ENCODE peak calls at places on chromosomes 3 and 15, in five cellular contexts. One of them, this sample, is unnamed.

GRCh38 chr3:160792445-160793039 is 36.5 kb downstream of the PPM1L start:
- DNase-seq in SK-N-SH: no peak
- DNase-seq in A549: no peak
- DNase-seq in WTC11: no peak
- DNase-seq in IMR-90: no peak
- DNase-seq in this sample: no peak

GRCh38 chr3:169846458-169847193 is 23.1 kb downstream of the LRRC31 start:
- DNase-seq in A549: no peak
- DNase-seq in IMR-90: peak; percentile 90
- DNase-seq in SK-N-SH: no peak
- DNase-seq in WTC11: no peak
- DNase-seq in this sample: no peak

GRCh38 chr15:99282129-99282528 is 30.8 kb downstream of the LRRC28 start:
- DNase-seq in A549: no peak
- DNase-seq in IMR-90: no peak
- DNase-seq in SK-N-SH: no peak
- DNase-seq in WTC11: no peak
- DNase-seq in this sample: no peak

GRCh38 chr3:38606561-38606960 is 42.9 kb downstream of the SCN5A start:
- DNase-seq in A549: no peak
- DNase-seq in SK-N-SH: no peak
- DNase-seq in IMR-90: no peak
- DNase-seq in WTC11: no peak
- DNase-seq in this sample: no peak

GRCh38 chr3:177385831-177386301 is 188.6 kb upstream of the TBL1XR1 start:
- DNase-seq in SK-N-SH: no peak
- DNase-seq in IMR-90: peak; percentile 76
- DNase-seq in WTC11: no peak
- DNase-seq in A549: no peak
- DNase-seq in this sample: no peak

GRCh38 chr3:177448987-177449975 is 252.0 kb upstream of the TBL1XR1 start:
- DNase-seq in A549: no peak
- DNase-seq in WTC11: no peak
- DNase-seq in IMR-90: peak; percentile 78
- DNase-seq in SK-N-SH: no peak
- DNase-seq in this sample: no peak

GRCh38 chr3:124034016-124034808 is 42.3 kb upstream of the ROPN1 start:
- DNase-seq in SK-N-SH: peak; percentile 79
- DNase-seq in WTC11: no peak
- DNase-seq in IMR-90: no peak
- DNase-seq in A549: no peak
- DNase-seq in this sample: no peak

GRCh38 chr3:161070252-161070930 is 34.8 kb downstream of the B3GALNT1 start:
- DNase-seq in A549: no peak
- DNase-seq in SK-N-SH: no peak
- DNase-seq in WTC11: no peak
- DNase-seq in IMR-90: no peak
- DNase-seq in this sample: no peak

GRCh38 chr3:117532268-117532667 is 822.7 kb downstream of the TUSC7 start:
- DNase-seq in IMR-90: no peak
- DNase-seq in A549: no peak
- DNase-seq in WTC11: no peak
- DNase-seq in SK-N-SH: no peak
- DNase-seq in this sample: no peak

GRCh38 chr3:100002599-100003350 is 111.5 kb downstream of the FILIP1L start:
- DNase-seq in WTC11: no peak
- DNase-seq in SK-N-SH: no peak
- DNase-seq in A549: peak; percentile 82
- DNase-seq in IMR-90: peak; percentile 97
- DNase-seq in this sample: no peak

GRCh38 chr3:126932188-126932931 is 50.6 kb upstream of the PLXNA1 start:
- DNase-seq in WTC11: no peak
- DNase-seq in A549: no peak
- DNase-seq in IMR-90: peak; percentile 75
- DNase-seq in SK-N-SH: no peak
- DNase-seq in this sample: no peak

GRCh38 chr3:42778644-42779043 is 5.6 kb upstream of the CCDC13 start:
- DNase-seq in A549: no peak
- DNase-seq in IMR-90: peak; percentile 87
- DNase-seq in WTC11: no peak
- DNase-seq in SK-N-SH: no peak
- DNase-seq in this sample: no peak

GRCh38 chr3:77362936-77363335 is 323.0 kb downstream of the ROBO2 start:
- DNase-seq in A549: no peak
- DNase-seq in IMR-90: no peak
- DNase-seq in WTC11: no peak
- DNase-seq in SK-N-SH: no peak
- DNase-seq in this sample: no peak

GRCh38 chr3:71050521-71051258 is 532.8 kb downstream of the FOXP1 start:
- DNase-seq in IMR-90: peak; percentile 62
- DNase-seq in WTC11: no peak
- DNase-seq in SK-N-SH: no peak
- DNase-seq in A549: no peak
- DNase-seq in this sample: no peak

GRCh38 chr15:70093481-70094309 is 4.0 kb downstream of the TLE3 start:
- DNase-seq in A549: no peak
- DNase-seq in IMR-90: no peak
- DNase-seq in WTC11: no peak
- DNase-seq in SK-N-SH: no peak
- DNase-seq in this sample: no peak

GRCh38 chr3:182349051-182349450 is 444.3 kb upstream of the ATP11B start:
- DNase-seq in IMR-90: no peak
- DNase-seq in SK-N-SH: no peak
- DNase-seq in A549: no peak
- DNase-seq in WTC11: no peak
- DNase-seq in this sample: no peak

GRCh38 chr3:150723946-150724345 is 20.2 kb upstream of the ERICH6 start:
- DNase-seq in A549: no peak
- DNase-seq in IMR-90: no peak
- DNase-seq in SK-N-SH: no peak
- DNase-seq in WTC11: no peak
- DNase-seq in this sample: no peak

GRCh38 chr3:42314411-42314810 is 48.4 kb upstream of the CCK start:
- DNase-seq in A549: peak; percentile 8
- DNase-seq in SK-N-SH: no peak
- DNase-seq in WTC11: no peak
- DNase-seq in IMR-90: no peak
- DNase-seq in this sample: no peak

GRCh38 chr3:149898771-149899170 is 71.9 kb downstream of the PFN2 start:
- DNase-seq in A549: no peak
- DNase-seq in IMR-90: peak; percentile 86
- DNase-seq in SK-N-SH: no peak
- DNase-seq in WTC11: no peak
- DNase-seq in this sample: no peak

GRCh38 chr15:74180689-74181602 is 7.4 kb downstream of the ISLR start:
- DNase-seq in WTC11: no peak
- DNase-seq in SK-N-SH: peak; percentile 18
- DNase-seq in A549: no peak
- DNase-seq in IMR-90: no peak
- DNase-seq in this sample: no peak

GRCh38 chr3:196942915-196943277 is 568 bp upstream of the NCBP2 start:
- DNase-seq in IMR-90: no peak
- DNase-seq in A549: no peak
- DNase-seq in SK-N-SH: peak; percentile 49
- DNase-seq in WTC11: no peak
- DNase-seq in this sample: no peak

GRCh38 chr3:123026551-123027291 is 842 bp downstream of the SEMA5B start:
- DNase-seq in SK-N-SH: peak; percentile 79
- DNase-seq in A549: peak; percentile 12
- DNase-seq in IMR-90: no peak
- DNase-seq in WTC11: peak; percentile 78
- DNase-seq in this sample: no peak

GRCh38 chr15:26691249-26691648 is 81.6 kb downstream of the GABRB3 start:
- DNase-seq in WTC11: peak; percentile 56
- DNase-seq in A549: no peak
- DNase-seq in SK-N-SH: no peak
- DNase-seq in IMR-90: no peak
- DNase-seq in this sample: peak; percentile 64

GRCh38 chr3:46372492-46373359 is 2.0 kb downstream of the CCR5 start:
- DNase-seq in A549: no peak
- DNase-seq in SK-N-SH: no peak
- DNase-seq in WTC11: no peak
- DNase-seq in IMR-90: peak; percentile 29
- DNase-seq in this sample: no peak

GRCh38 chr3:20916966-20917606 is 731.1 kb upstream of the SGO1 start:
- DNase-seq in SK-N-SH: no peak
- DNase-seq in A549: no peak
- DNase-seq in WTC11: peak; percentile 48
- DNase-seq in IMR-90: no peak
- DNase-seq in this sample: no peak

GRCh38 chr15:70271422-70272088 is 173.8 kb upstream of the TLE3 start:
- DNase-seq in IMR-90: peak; percentile 95
- DNase-seq in SK-N-SH: no peak
- DNase-seq in A549: peak; percentile 92
- DNase-seq in WTC11: no peak
- DNase-seq in this sample: peak; percentile 33

GRCh38 chr3:76972624-76973296 is 67.1 kb upstream of the ROBO2 start:
- DNase-seq in IMR-90: no peak
- DNase-seq in A549: no peak
- DNase-seq in SK-N-SH: no peak
- DNase-seq in WTC11: no peak
- DNase-seq in this sample: no peak

GRCh38 chr3:24388611-24389010 is 106.0 kb downstream of the THRB start:
- DNase-seq in IMR-90: no peak
- DNase-seq in SK-N-SH: no peak
- DNase-seq in WTC11: no peak
- DNase-seq in A549: no peak
- DNase-seq in this sample: no peak

GRCh38 chr15:90769375-90769774 is 52.2 kb downstream of the BLM start:
- DNase-seq in IMR-90: no peak
- DNase-seq in A549: no peak
- DNase-seq in WTC11: no peak
- DNase-seq in SK-N-SH: no peak
- DNase-seq in this sample: no peak

GRCh38 chr15:90773485-90773884 is 56.3 kb downstream of the BLM start:
- DNase-seq in SK-N-SH: no peak
- DNase-seq in A549: no peak
- DNase-seq in WTC11: no peak
- DNase-seq in IMR-90: no peak
- DNase-seq in this sample: no peak

GRCh38 chr15:90780916-90781315 is 63.8 kb downstream of the BLM start:
- DNase-seq in WTC11: no peak
- DNase-seq in IMR-90: no peak
- DNase-seq in A549: no peak
- DNase-seq in SK-N-SH: no peak
- DNase-seq in this sample: no peak

GRCh38 chr15:90774731-90775521 is 57.8 kb downstream of the BLM start:
- DNase-seq in SK-N-SH: no peak
- DNase-seq in A549: peak; percentile 40
- DNase-seq in WTC11: no peak
- DNase-seq in IMR-90: peak; percentile 89
- DNase-seq in this sample: no peak
- TF ChIP-seq USF2 in SK-N-SH: no peak
- TF ChIP-seq USF2 in A549: no peak
- TF ChIP-seq USF2 in WTC11: no peak
- TF ChIP-seq USF2 in IMR-90: peak; percentile 77
- TF ChIP-seq USF2 in this sample: no peak

GRCh38 chr3:62013931-62014330 is 359.4 kb downstream of the FEZF2 start:
- DNase-seq in WTC11: no peak
- DNase-seq in SK-N-SH: no peak
- DNase-seq in IMR-90: no peak
- DNase-seq in A549: no peak
- DNase-seq in this sample: no peak

GRCh38 chr3:62007036-62007435 is 366.3 kb downstream of the FEZF2 start:
- DNase-seq in WTC11: no peak
- DNase-seq in SK-N-SH: no peak
- DNase-seq in A549: no peak
- DNase-seq in IMR-90: peak; percentile 5
- DNase-seq in this sample: no peak

GRCh38 chr3:62015111-62015510 is 358.2 kb downstream of the FEZF2 start:
- DNase-seq in WTC11: no peak
- DNase-seq in SK-N-SH: no peak
- DNase-seq in IMR-90: no peak
- DNase-seq in A549: no peak
- DNase-seq in this sample: no peak

GRCh38 chr3:62011667-62012066 is 361.7 kb downstream of the FEZF2 start:
- DNase-seq in WTC11: no peak
- DNase-seq in SK-N-SH: no peak
- DNase-seq in A549: no peak
- DNase-seq in IMR-90: peak; percentile 41
- DNase-seq in this sample: no peak
- TF ChIP-seq USF2 in WTC11: no peak
- TF ChIP-seq USF2 in SK-N-SH: no peak
- TF ChIP-seq USF2 in A549: no peak
- TF ChIP-seq USF2 in IMR-90: peak; percentile 57
- TF ChIP-seq USF2 in this sample: no peak

DNA sequence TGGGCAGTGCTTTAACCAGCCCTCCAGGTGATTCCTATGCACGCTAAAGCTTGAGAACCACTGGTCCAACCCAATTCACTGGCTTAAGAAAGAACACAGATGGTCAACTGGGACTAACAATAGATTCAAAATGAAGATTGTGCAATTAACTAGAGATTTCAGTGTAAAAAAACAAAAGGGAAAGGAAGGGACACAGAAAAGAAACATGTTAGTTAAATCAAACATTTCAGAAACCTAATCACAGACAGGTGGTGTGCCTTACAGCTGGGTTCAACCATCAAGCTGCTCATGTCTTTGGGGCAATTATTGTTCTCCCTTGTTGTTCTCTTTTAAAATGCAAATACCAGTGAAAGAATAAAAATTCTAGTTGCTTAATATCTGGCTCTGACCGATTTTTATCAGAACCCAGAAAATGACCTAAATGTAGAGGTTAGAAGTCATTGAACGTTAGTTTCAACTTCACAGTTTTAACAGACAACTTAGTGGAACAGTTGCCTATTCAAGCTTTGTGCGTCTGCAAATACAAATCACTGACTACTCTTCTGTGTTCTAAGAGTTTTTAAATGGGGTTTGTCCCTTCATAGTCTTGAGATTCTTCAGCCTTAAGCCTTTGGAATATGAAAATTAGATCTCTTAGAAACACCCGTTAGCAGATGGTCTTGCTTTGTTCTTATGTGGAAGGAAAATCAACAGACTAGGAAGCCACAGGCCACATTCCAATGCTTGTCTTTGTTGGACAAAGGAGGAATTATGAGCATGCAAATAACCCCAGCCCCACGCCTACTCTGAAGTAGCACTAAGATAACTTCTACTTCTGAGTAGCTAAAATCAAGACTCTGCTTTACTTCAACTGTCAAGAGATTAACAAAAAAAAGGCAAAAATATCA is 223.5 kb downstream of the ATP8B4 start:
- DNase-seq in A549: no peak
- DNase-seq in IMR-90: peak; percentile 19
- DNase-seq in WTC11: no peak
- DNase-seq in SK-N-SH: no peak
- DNase-seq in this sample: no peak
- TF ChIP-seq USF2 in A549: no peak
- TF ChIP-seq USF2 in IMR-90: no peak
- TF ChIP-seq USF2 in WTC11: no peak
- TF ChIP-seq USF2 in SK-N-SH: no peak
- TF ChIP-seq USF2 in this sample: no peak

DNA sequence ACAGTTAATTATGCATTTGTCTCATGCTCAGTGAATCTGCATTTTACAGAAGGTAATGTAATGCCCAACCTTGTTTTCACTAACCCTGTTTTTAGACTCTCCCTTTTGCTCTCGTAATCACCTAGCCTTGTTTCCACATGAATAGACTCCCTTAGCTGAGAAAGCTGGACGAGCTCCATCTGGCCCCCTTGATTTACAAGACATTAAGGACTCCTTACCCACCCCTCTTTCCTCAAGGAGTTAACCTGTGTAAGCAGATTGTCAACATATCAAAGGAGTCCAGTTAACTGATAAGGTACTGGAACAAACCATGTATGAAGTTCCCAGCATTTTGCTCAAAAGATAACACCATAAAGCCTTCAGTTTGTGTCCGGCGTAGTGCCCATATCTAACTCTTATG is 99.6 kb downstream of the VPS8 start:
- DNase-seq in IMR-90: no peak
- DNase-seq in WTC11: peak; percentile 19
- DNase-seq in A549: no peak
- DNase-seq in SK-N-SH: no peak
- DNase-seq in this sample: no peak
- TF ChIP-seq USF2 in IMR-90: no peak
- TF ChIP-seq USF2 in WTC11: no peak
- TF ChIP-seq USF2 in A549: no peak
- TF ChIP-seq USF2 in SK-N-SH: no peak
- TF ChIP-seq USF2 in this sample: no peak

This sample was measured in H1.